ENCODE peak calls at places on chromosomes 2 and 18, in seven cellular contexts. One of them, this sample, is unnamed.

GRCh38 chr2:96951125-96951654 is 35.2 kb downstream of the FAM178B start:
- DNase-seq in psoas muscle: peak; percentile 70
- DNase-seq in bronchial epithelial cell: peak; percentile 54
- DNase-seq in fibroblast of pulmonary artery: peak; percentile 55
- DNase-seq in epithelial cell of esophagus: peak; percentile 77
- DNase-seq in choroid plexus epithelial cell: peak; percentile 70
- DNase-seq in brain microvascular endothelial cell: peak; percentile 12
- DNase-seq in this sample: no peak

GRCh38 chr18:35695803-35696202 is 114.3 kb downstream of the GALNT1 start:
- DNase-seq in psoas muscle: peak; percentile 19
- DNase-seq in bronchial epithelial cell: no peak
- DNase-seq in fibroblast of pulmonary artery: no peak
- DNase-seq in epithelial cell of esophagus: no peak
- DNase-seq in choroid plexus epithelial cell: no peak
- DNase-seq in brain microvascular endothelial cell: no peak
- DNase-seq in this sample: no peak

GRCh38 chr2:38406597-38407110 is 29.6 kb upstream of the ATL2 start:
- DNase-seq in psoas muscle: no peak
- DNase-seq in bronchial epithelial cell: no peak
- DNase-seq in fibroblast of pulmonary artery: peak; percentile 36
- DNase-seq in epithelial cell of esophagus: no peak
- DNase-seq in choroid plexus epithelial cell: peak; percentile 25
- DNase-seq in brain microvascular endothelial cell: peak; percentile 9
- DNase-seq in this sample: no peak

GRCh38 chr2:108184421-108184820 is 55.3 kb upstream of the SULT1C3 start:
- DNase-seq in psoas muscle: no peak
- DNase-seq in bronchial epithelial cell: peak; percentile 39
- DNase-seq in fibroblast of pulmonary artery: peak; percentile 21
- DNase-seq in epithelial cell of esophagus: peak; percentile 50
- DNase-seq in choroid plexus epithelial cell: peak; percentile 70
- DNase-seq in brain microvascular endothelial cell: peak; percentile 46
- DNase-seq in this sample: no peak

GRCh38 chr2:639703-640102 is 37.5 kb downstream of the TMEM18 start:
- DNase-seq in psoas muscle: no peak
- DNase-seq in bronchial epithelial cell: no peak
- DNase-seq in fibroblast of pulmonary artery: no peak
- DNase-seq in epithelial cell of esophagus: no peak
- DNase-seq in choroid plexus epithelial cell: no peak
- DNase-seq in brain microvascular endothelial cell: no peak
- DNase-seq in this sample: no peak

GRCh38 chr2:215900203-215900611 is 113.1 kb downstream of the MREG start:
- DNase-seq in psoas muscle: peak; percentile 71
- DNase-seq in bronchial epithelial cell: peak; percentile 88
- DNase-seq in fibroblast of pulmonary artery: peak; percentile 64
- DNase-seq in epithelial cell of esophagus: peak; percentile 84
- DNase-seq in choroid plexus epithelial cell: peak; percentile 44
- DNase-seq in brain microvascular endothelial cell: no peak
- DNase-seq in this sample: no peak

GRCh38 chr2:158507141-158507540 is 50.4 kb downstream of the PKP4 start:
- DNase-seq in psoas muscle: no peak
- DNase-seq in bronchial epithelial cell: peak; percentile 71
- DNase-seq in fibroblast of pulmonary artery: no peak
- DNase-seq in epithelial cell of esophagus: peak; percentile 63
- DNase-seq in choroid plexus epithelial cell: no peak
- DNase-seq in brain microvascular endothelial cell: no peak
- DNase-seq in this sample: no peak

GRCh38 chr2:176291768-176292393 is 22.6 kb downstream of the MTX2 start:
- DNase-seq in psoas muscle: no peak
- DNase-seq in bronchial epithelial cell: no peak
- DNase-seq in fibroblast of pulmonary artery: no peak
- DNase-seq in epithelial cell of esophagus: no peak
- DNase-seq in choroid plexus epithelial cell: no peak
- DNase-seq in brain microvascular endothelial cell: no peak
- DNase-seq in this sample: no peak

GRCh38 chr2:240917009-240917683 is 11.0 kb downstream of the CROCC2 start:
- DNase-seq in psoas muscle: peak; percentile 14
- DNase-seq in bronchial epithelial cell: no peak
- DNase-seq in fibroblast of pulmonary artery: no peak
- DNase-seq in epithelial cell of esophagus: no peak
- DNase-seq in choroid plexus epithelial cell: no peak
- DNase-seq in brain microvascular endothelial cell: no peak
- DNase-seq in this sample: no peak

GRCh38 chr18:34977787-34978532 is 63.3 kb upstream of the MAPRE2 start:
- DNase-seq in psoas muscle: peak; percentile 57
- DNase-seq in bronchial epithelial cell: peak; percentile 18
- DNase-seq in fibroblast of pulmonary artery: no peak
- DNase-seq in epithelial cell of esophagus: peak; percentile 44
- DNase-seq in choroid plexus epithelial cell: no peak
- DNase-seq in brain microvascular endothelial cell: peak; percentile 31
- DNase-seq in this sample: no peak

GRCh38 chr2:226524381-226524843 is 275.2 kb downstream of the IRS1 start:
- DNase-seq in psoas muscle: no peak
- DNase-seq in bronchial epithelial cell: peak; percentile 57
- DNase-seq in fibroblast of pulmonary artery: peak; percentile 94
- DNase-seq in epithelial cell of esophagus: peak; percentile 21
- DNase-seq in choroid plexus epithelial cell: peak; percentile 97
- DNase-seq in brain microvascular endothelial cell: peak; percentile 83
- DNase-seq in this sample: peak; percentile 70

GRCh38 chr2:27911458-27912210 is 21.1 kb downstream of the BABAM2 start:
- DNase-seq in psoas muscle: no peak
- DNase-seq in bronchial epithelial cell: no peak
- DNase-seq in fibroblast of pulmonary artery: no peak
- DNase-seq in epithelial cell of esophagus: no peak
- DNase-seq in choroid plexus epithelial cell: no peak
- DNase-seq in brain microvascular endothelial cell: no peak
- DNase-seq in this sample: no peak

GRCh38 chr2:54429055-54429454 is 27.1 kb upstream of the SPTBN1 start:
- DNase-seq in psoas muscle: no peak
- DNase-seq in bronchial epithelial cell: no peak
- DNase-seq in fibroblast of pulmonary artery: peak; percentile 66
- DNase-seq in epithelial cell of esophagus: no peak
- DNase-seq in choroid plexus epithelial cell: peak; percentile 30
- DNase-seq in brain microvascular endothelial cell: no peak
- DNase-seq in this sample: no peak

GRCh38 chr2:100978582-100979051 is 23.5 kb upstream of the RPL31 start:
- DNase-seq in psoas muscle: peak; percentile 41
- DNase-seq in bronchial epithelial cell: no peak
- DNase-seq in fibroblast of pulmonary artery: peak; percentile 38
- DNase-seq in epithelial cell of esophagus: no peak
- DNase-seq in choroid plexus epithelial cell: no peak
- DNase-seq in brain microvascular endothelial cell: peak; percentile 21
- DNase-seq in this sample: no peak

GRCh38 chr2:11446733-11447248 is 19.2 kb downstream of the E2F6 start:
- DNase-seq in psoas muscle: peak; percentile 24
- DNase-seq in bronchial epithelial cell: peak; percentile 61
- DNase-seq in fibroblast of pulmonary artery: peak; percentile 81
- DNase-seq in epithelial cell of esophagus: peak; percentile 74
- DNase-seq in choroid plexus epithelial cell: peak; percentile 83
- DNase-seq in brain microvascular endothelial cell: peak; percentile 69
- DNase-seq in this sample: no peak

GRCh38 chr18:43049021-43049420 is 66.5 kb downstream of the RIT2 start:
- DNase-seq in psoas muscle: no peak
- DNase-seq in bronchial epithelial cell: no peak
- DNase-seq in fibroblast of pulmonary artery: peak; percentile 93
- DNase-seq in epithelial cell of esophagus: no peak
- DNase-seq in choroid plexus epithelial cell: peak; percentile 88
- DNase-seq in brain microvascular endothelial cell: peak; percentile 61
- DNase-seq in this sample: no peak

GRCh38 chr18:47552783-47553182 is 301.3 kb upstream of the SKOR2 start:
- DNase-seq in psoas muscle: no peak
- DNase-seq in bronchial epithelial cell: no peak
- DNase-seq in fibroblast of pulmonary artery: no peak
- DNase-seq in epithelial cell of esophagus: no peak
- DNase-seq in choroid plexus epithelial cell: no peak
- DNase-seq in brain microvascular endothelial cell: no peak
- DNase-seq in this sample: no peak

GRCh38 chr2:7572460-7572859 is 655.2 kb downstream of the RNF144A start:
- DNase-seq in psoas muscle: no peak
- DNase-seq in bronchial epithelial cell: no peak
- DNase-seq in fibroblast of pulmonary artery: no peak
- DNase-seq in epithelial cell of esophagus: no peak
- DNase-seq in choroid plexus epithelial cell: no peak
- DNase-seq in brain microvascular endothelial cell: no peak
- DNase-seq in this sample: no peak

GRCh38 chr2:240601831-240602160 is 15.3 kb downstream of the CAPN10 start:
- DNase-seq in psoas muscle: peak; percentile 4
- DNase-seq in bronchial epithelial cell: no peak
- DNase-seq in fibroblast of pulmonary artery: no peak
- DNase-seq in epithelial cell of esophagus: no peak
- DNase-seq in choroid plexus epithelial cell: no peak
- DNase-seq in brain microvascular endothelial cell: no peak
- DNase-seq in this sample: no peak

GRCh38 chr2:67394734-67395133 is 2.4 kb upstream of the ETAA1 start:
- DNase-seq in psoas muscle: no peak
- DNase-seq in bronchial epithelial cell: peak; percentile 64
- DNase-seq in fibroblast of pulmonary artery: peak; percentile 66
- DNase-seq in epithelial cell of esophagus: peak; percentile 61
- DNase-seq in choroid plexus epithelial cell: peak; percentile 51
- DNase-seq in brain microvascular endothelial cell: peak; percentile 31
- DNase-seq in this sample: no peak

GRCh38 chr2:196200557-196200956 is 29.2 kb upstream of the STK17B start:
- DNase-seq in psoas muscle: no peak
- DNase-seq in bronchial epithelial cell: no peak
- DNase-seq in fibroblast of pulmonary artery: no peak
- DNase-seq in epithelial cell of esophagus: no peak
- DNase-seq in choroid plexus epithelial cell: no peak
- DNase-seq in brain microvascular endothelial cell: no peak
- DNase-seq in this sample: no peak

GRCh38 chr2:199019898-199020507 is 437.7 kb downstream of the SATB2 start:
- DNase-seq in psoas muscle: no peak
- DNase-seq in bronchial epithelial cell: peak; percentile 6
- DNase-seq in fibroblast of pulmonary artery: peak; percentile 20
- DNase-seq in epithelial cell of esophagus: peak; percentile 25
- DNase-seq in choroid plexus epithelial cell: peak; percentile 46
- DNase-seq in brain microvascular endothelial cell: peak; percentile 17
- DNase-seq in this sample: no peak
- TF ChIP-seq CTCF in psoas muscle: peak; percentile 19
- TF ChIP-seq CTCF in bronchial epithelial cell: peak; percentile 3
- TF ChIP-seq CTCF in fibroblast of pulmonary artery: peak; percentile 32
- TF ChIP-seq CTCF in epithelial cell of esophagus: peak; percentile 46
- TF ChIP-seq CTCF in choroid plexus epithelial cell: peak; percentile 48
- TF ChIP-seq CTCF in brain microvascular endothelial cell: peak; percentile 77
- TF ChIP-seq CTCF in this sample: peak; percentile 63

GRCh38 chr2:207226671-207227061 is 60.9 kb upstream of the KLF7 start:
- DNase-seq in psoas muscle: no peak
- DNase-seq in bronchial epithelial cell: no peak
- DNase-seq in fibroblast of pulmonary artery: no peak
- DNase-seq in epithelial cell of esophagus: no peak
- DNase-seq in choroid plexus epithelial cell: no peak
- DNase-seq in brain microvascular endothelial cell: no peak
- DNase-seq in this sample: no peak
- H3K4me3 ChIP-seq in psoas muscle: peak overlapping the region; percentile 51
- H3K4me3 ChIP-seq in bronchial epithelial cell: no peak overlapping the region
- H3K4me3 ChIP-seq in fibroblast of pulmonary artery: no peak overlapping the region
- H3K4me3 ChIP-seq in epithelial cell of esophagus: no peak overlapping the region
- H3K4me3 ChIP-seq in choroid plexus epithelial cell: no peak overlapping the region
- H3K4me3 ChIP-seq in brain microvascular endothelial cell: no peak overlapping the region
- H3K4me3 ChIP-seq in this sample: no peak overlapping the region

DNA sequence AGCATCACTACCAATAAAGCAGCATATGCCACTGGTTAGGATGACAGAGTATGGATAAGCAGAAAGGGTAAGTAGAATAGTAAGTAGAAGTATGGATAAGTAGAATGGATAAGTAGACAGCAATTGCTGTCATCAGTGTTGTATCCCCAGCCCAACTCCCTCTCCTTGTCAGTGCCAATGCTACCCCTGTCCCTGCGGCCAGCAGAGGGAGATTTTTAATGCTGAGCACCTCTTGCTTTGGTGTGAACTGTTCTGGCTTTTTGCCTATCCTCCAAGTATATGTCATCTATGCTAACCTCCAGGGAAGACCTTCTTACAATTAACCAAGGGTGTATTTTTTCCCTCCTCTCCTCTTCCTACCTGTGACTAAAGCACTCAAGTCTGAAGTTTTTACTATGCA is 136.7 kb upstream of the SPHKAP start:
- DNase-seq in psoas muscle: no peak
- DNase-seq in bronchial epithelial cell: peak; percentile 14
- DNase-seq in fibroblast of pulmonary artery: peak; percentile 3
- DNase-seq in epithelial cell of esophagus: peak; percentile 11
- DNase-seq in choroid plexus epithelial cell: peak; percentile 26
- DNase-seq in brain microvascular endothelial cell: no peak
- DNase-seq in this sample: no peak
- TF ChIP-seq CTCF in psoas muscle: peak; percentile 10
- TF ChIP-seq CTCF in bronchial epithelial cell: no peak
- TF ChIP-seq CTCF in fibroblast of pulmonary artery: peak; percentile 6
- TF ChIP-seq CTCF in epithelial cell of esophagus: peak; percentile 12
- TF ChIP-seq CTCF in choroid plexus epithelial cell: peak; percentile 49
- TF ChIP-seq CTCF in brain microvascular endothelial cell: peak; percentile 34
- TF ChIP-seq CTCF in this sample: peak; percentile 7

GRCh38 chr2:217931846-217932560 is 70.8 kb downstream of the TNS1 start:
- DNase-seq in psoas muscle: no peak
- DNase-seq in bronchial epithelial cell: no peak
- DNase-seq in fibroblast of pulmonary artery: no peak
- DNase-seq in epithelial cell of esophagus: no peak
- DNase-seq in choroid plexus epithelial cell: no peak
- DNase-seq in brain microvascular endothelial cell: no peak
- DNase-seq in this sample: no peak

GRCh38 chr2:217935245-217935879 is 67.4 kb downstream of the TNS1 start:
- DNase-seq in psoas muscle: peak; percentile 70
- DNase-seq in bronchial epithelial cell: no peak
- DNase-seq in fibroblast of pulmonary artery: peak; percentile 87
- DNase-seq in epithelial cell of esophagus: no peak
- DNase-seq in choroid plexus epithelial cell: peak; percentile 60
- DNase-seq in brain microvascular endothelial cell: peak; percentile 72
- DNase-seq in this sample: no peak

GRCh38 chr2:217934321-217935131 is 68.3 kb downstream of the TNS1 start:
- DNase-seq in psoas muscle: peak; percentile 83
- DNase-seq in bronchial epithelial cell: peak; percentile 95
- DNase-seq in fibroblast of pulmonary artery: peak; percentile 91
- DNase-seq in epithelial cell of esophagus: peak; percentile 87
- DNase-seq in choroid plexus epithelial cell: peak; percentile 75
- DNase-seq in brain microvascular endothelial cell: peak; percentile 95
- DNase-seq in this sample: peak; percentile 89

GRCh38 chr2:217932661-217933325 is 70.0 kb downstream of the TNS1 start:
- DNase-seq in psoas muscle: peak; percentile 33
- DNase-seq in bronchial epithelial cell: no peak
- DNase-seq in fibroblast of pulmonary artery: peak; percentile 73
- DNase-seq in epithelial cell of esophagus: no peak
- DNase-seq in choroid plexus epithelial cell: no peak
- DNase-seq in brain microvascular endothelial cell: no peak
- DNase-seq in this sample: no peak

DNA sequence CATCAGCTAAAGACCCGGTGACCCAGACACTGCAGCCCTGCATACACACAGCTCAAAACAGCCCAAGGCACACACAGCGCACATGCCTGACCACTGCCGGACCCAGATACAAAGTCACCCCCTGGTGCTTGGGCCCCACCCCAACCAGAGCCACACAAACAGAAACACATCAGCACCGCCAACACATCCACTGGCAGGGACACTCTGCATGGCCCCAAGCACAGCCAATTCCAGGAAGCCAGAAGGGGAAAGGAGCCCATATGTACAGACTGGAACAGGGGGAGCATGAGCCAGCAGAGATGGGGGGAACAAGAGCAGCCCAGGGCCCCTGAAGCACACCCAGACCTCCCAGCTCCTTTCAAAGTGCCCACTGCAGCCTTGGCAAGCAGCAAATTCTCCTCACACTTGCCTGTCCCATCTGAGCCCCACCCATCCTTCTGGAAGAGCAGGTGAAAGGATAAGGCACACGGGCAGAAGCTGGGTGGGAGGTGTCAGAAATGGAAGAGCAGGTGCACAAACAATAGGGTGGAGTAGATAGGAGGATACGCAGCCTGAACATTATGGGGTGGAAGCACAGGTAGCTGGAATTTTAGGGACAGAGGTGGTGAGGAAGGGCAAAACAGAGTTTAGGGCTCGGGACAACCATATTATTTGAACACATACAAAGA is 69.3 kb downstream of the TNS1 start:
- DNase-seq in psoas muscle: peak; percentile 37
- DNase-seq in bronchial epithelial cell: no peak
- DNase-seq in fibroblast of pulmonary artery: no peak
- DNase-seq in epithelial cell of esophagus: no peak
- DNase-seq in choroid plexus epithelial cell: no peak
- DNase-seq in brain microvascular endothelial cell: no peak
- DNase-seq in this sample: no peak
- H3K4me3 ChIP-seq in psoas muscle: peak overlapping the region; percentile 39
- H3K4me3 ChIP-seq in bronchial epithelial cell: no peak overlapping the region
- H3K4me3 ChIP-seq in fibroblast of pulmonary artery: no peak overlapping the region
- H3K4me3 ChIP-seq in epithelial cell of esophagus: no peak overlapping the region
- H3K4me3 ChIP-seq in choroid plexus epithelial cell: no peak overlapping the region
- H3K4me3 ChIP-seq in brain microvascular endothelial cell: no peak overlapping the region
- H3K4me3 ChIP-seq in this sample: no peak overlapping the region

This sample was measured in AG04449.